ENCODE peak calls at places on chromosome 2, in five cellular contexts. T is activated naive CD8-positive, alpha-beta T cell treated with anti-CD3 and anti-CD28 coated beads, Interleukin-2, amount 10 ng/mL, durations not matched to agents 7 days and 5 days; Y is Panc1; U is left lung; X is stimulated activated CD8-positive, alpha-beta memory T cell treated with anti-CD3 and anti-CD28 coated beads, Interleukin-7, amount 100 ng/mL, for 1 hour. E is an unnamed sample.

GRCh38 chr2:1892529-1893250 is 148.4 kb upstream of the PXDN start:
- DNase-seq in Y (no peak), X (no peak), U (no peak), T (no peak), E (no peak)

GRCh38 chr2:15311201-15311882 is 249.8 kb downstream of the NBAS start:
- DNase-seq in T (no peak), U (no peak), X (no peak), Y (no peak), E (no peak)

GRCh38 chr2:134275058-134275862 is 21.4 kb downstream of the MGAT5 start:
- DNase-seq in U (no peak), Y (no peak), X (no peak), T (no peak), E (peak)

GRCh38 chr2:35820404-35820803 is 535.2 kb upstream of the CRIM1 start:
- DNase-seq in Y (no peak), X (no peak), U (no peak), T (no peak), E (no peak)

GRCh38 chr2:202574541-202574940 is 60.2 kb upstream of the FAM117B start:
- DNase-seq in T (no peak), X (no peak), Y (no peak), U (no peak), E (no peak)

GRCh38 chr2:78251708-78252107 is 729.5 kb upstream of the LRRTM4 start:
- DNase-seq in X (no peak), Y (no peak), T (no peak), U (no peak), E (no peak)

GRCh38 chr2:40346535-40347354 is 105.1 kb downstream of the SLC8A1 start:
- DNase-seq in T (no peak), X (no peak), Y (no peak), U (no peak), E (no peak)

GRCh38 chr2:160091381-160091780 is 29.0 kb upstream of the PLA2R1 start:
- DNase-seq in X (no peak), T (no peak), U (no peak), Y (no peak), E (no peak)

GRCh38 chr2:77977486-77978063 is 455.4 kb upstream of the LRRTM4 start:
- DNase-seq in T (no peak), U (no peak), Y (no peak), X (no peak), E (no peak)

GRCh38 chr2:17056236-17056635 is 390.6 kb upstream of the CYRIA start:
- DNase-seq in U (no peak), T (no peak), X (no peak), Y (no peak), E (no peak)

GRCh38 chr2:1651131-1652066 is 92.9 kb downstream of the PXDN start:
- DNase-seq in T (no peak), X (no peak), U (peak), Y (no peak), E (peak)

GRCh38 chr2:38223256-38223655 is 147.3 kb upstream of the CYP1B1 start:
- DNase-seq in U (no peak), X (no peak), Y (no peak), T (no peak), E (no peak)

GRCh38 chr2:236579746-236580315 is 10.2 kb downstream of the ACKR3 start:
- DNase-seq in Y (no peak), T (no peak), X (no peak), U (no peak), E (no peak)

GRCh38 chr2:170118641-170119040 is 59.3 kb upstream of the MYO3B start:
- DNase-seq in Y (no peak), U (no peak), X (no peak), T (no peak), E (no peak)

GRCh38 chr2:169031202-169031601 is at the start of gene ABCB11:
- DNase-seq in T (no peak), Y (no peak), U (no peak), X (no peak), E (no peak)

GRCh38 chr2:220948579-220948978 is 623.5 kb downstream of the EPHA4 start:
- DNase-seq in T (no peak), Y (no peak), U (no peak), X (no peak), E (no peak)

GRCh38 chr2:113098061-113098460 is 29.3 kb upstream of the IL1RN start:
- DNase-seq in X (no peak), U (no peak), T (no peak), Y (no peak), E (no peak)

GRCh38 chr2:156615836-156616322 is 179.7 kb downstream of the GPD2 start:
- DNase-seq in T (no peak), U (no peak), X (no peak), Y (no peak), E (no peak)

GRCh38 chr2:126901459-126901858 is 2.8 kb downstream of the TEX51 start:
- DNase-seq in X (no peak), U (no peak), T (no peak), Y (no peak), E (no peak)

GRCh38 chr2:20190862-20191713 is 33.8 kb downstream of the SDC1 start:
- DNase-seq in T (no peak), X (no peak), Y (no peak), U (no peak), E (peak)

GRCh38 chr2:168136392-168136977 is 110.9 kb downstream of the STK39 start:
- DNase-seq in U (no peak), Y (peak), X (no peak), T (no peak), E (no peak)

GRCh38 chr2:57981369-57981768 is 65.2 kb upstream of the VRK2 start:
- DNase-seq in Y (no peak), X (no peak), U (no peak), T (no peak), E (no peak)

GRCh38 chr2:121189656-121190381 is 95.2 kb downstream of the TFCP2L1 start:
- DNase-seq in T (no peak), Y (no peak), X (no peak), U (no peak), E (no peak)

GRCh38 chr2:72077702-72078169 is 69.9 kb downstream of the CYP26B1 start:
- DNase-seq in Y (no peak), X (no peak), U (no peak), T (no peak), E (no peak)

GRCh38 chr2:211899871-211900482 is 638.6 kb downstream of the ERBB4 start:
- DNase-seq in X (no peak), Y (no peak), T (no peak), U (no peak), E (no peak)

GRCh38 chr2:198144621-198145020 is 340.2 kb downstream of the PLCL1 start:
- DNase-seq in U (no peak), X (no peak), T (no peak), Y (no peak), E (no peak)

GRCh38 chr2:46387292-46387691 is 90.1 kb downstream of the EPAS1 start:
- DNase-seq in X (no peak), Y (no peak), T (no peak), U (no peak), E (no peak)

GRCh38 chr2:95174031-95174430 is 8.4 kb downstream of the ZNF2 start:
- DNase-seq in T (no peak), Y (no peak), U (no peak), X (no peak), E (no peak)

GRCh38 chr2:163039266-163039665 is 200.7 kb upstream of the KCNH7 start:
- DNase-seq in X (no peak), Y (no peak), U (no peak), T (no peak), E (no peak)

GRCh38 chr2:71157124-71157802 is 26.8 kb downstream of the MPHOSPH10 start:
- DNase-seq in X (peak), U (no peak), Y (peak), T (peak), E (peak)

GRCh38 chr2:140593159-140593558 is 1537.7 kb downstream of the LRP1B start:
- DNase-seq in X (no peak), Y (no peak), U (no peak), T (no peak), E (no peak)

GRCh38 chr2:193382583-193382982 is 1187.8 kb upstream of the TMEFF2 start:
- DNase-seq in Y (no peak), U (no peak), X (no peak), T (no peak), E (no peak)

GRCh38 chr2:33518929-33519328 is 42.5 kb downstream of the RASGRP3 start:
- DNase-seq in U (no peak), X (no peak), T (no peak), Y (peak), E (no peak)

GRCh38 chr2:219514196-219514761 is at the start of gene ASIC4:
- DNase-seq in T (no peak), U (no peak), Y (no peak), X (no peak), E (no peak)

GRCh38 chr2:11950894-11951293 is 204.5 kb downstream of the LPIN1 start:
- DNase-seq in X (no peak), Y (no peak), T (no peak), U (no peak), E (no peak)

GRCh38 chr2:9331704-9332103 is 91.6 kb downstream of the ITGB1BP1 start:
- DNase-seq in X (no peak), Y (no peak), U (no peak), T (no peak), E (no peak)

GRCh38 chr2:38602136-38602731 is 494 bp downstream of the HNRNPLL start:
- DNase-seq in U (peak), Y (no peak), X (peak), T (peak), E (peak)

GRCh38 chr2:37627715-37628114 is 43.7 kb downstream of the CDC42EP3 start:
- DNase-seq in T (no peak), Y (no peak), U (no peak), X (no peak), E (no peak)

GRCh38 chr2:33526132-33526531 is 49.7 kb downstream of the RASGRP3 start:
- DNase-seq in X (no peak), T (no peak), U (no peak), Y (no peak), E (no peak)

GRCh38 chr2:128016620-128017019 is 11.2 kb downstream of the SAP130 start:
- DNase-seq in X (no peak), U (no peak), Y (no peak), T (no peak), E (no peak)